ENCODE peak calls at places on chromosomes 2 and 18, in four cellular contexts. O is H1, L is HepG2, D is K562. X is an unnamed sample.

GRCh38 chr2:15737314-15738224 is 145.9 kb downstream of the DDX1 start:
- DNase-seq in D (no peak), L (no peak), O (no peak), X (no peak)

GRCh38 chr2:222239945-222240675 is 58.7 kb downstream of the PAX3 start:
- DNase-seq in L (peak), O (no peak), D (no peak), X (no peak)

GRCh38 chr2:192029089-192029488 is 165.6 kb downstream of the TMEFF2 start:
- DNase-seq in D (peak), O (peak), L (no peak), X (no peak)

GRCh38 chr2:190846746-190847145 is 33.9 kb upstream of the GLS start:
- DNase-seq in O (no peak), D (no peak), L (peak), X (peak)

GRCh38 chr2:113965644-113966043 is 75.8 kb downstream of the ACTR3 start:
- DNase-seq in O (peak), D (peak), L (peak), X (peak)

GRCh38 chr2:228556707-228557106 is 375.2 kb upstream of the SPHKAP start:
- DNase-seq in O (no peak), L (no peak), D (no peak), X (no peak)

GRCh38 chr18:64618390-64618789 is 469.5 kb upstream of the LINC00305 start:
- DNase-seq in O (no peak), D (no peak), L (no peak), X (no peak)

GRCh38 chr18:34025172-34025801 is 199.4 kb downstream of the NOL4 start:
- DNase-seq in D (no peak), O (no peak), L (no peak), X (no peak)

GRCh38 chr2:17800219-17800618 is 16.0 kb upstream of the MSGN1 start:
- DNase-seq in O (no peak), L (peak), D (no peak), X (no peak)

GRCh38 chr18:42414756-42415454 is 459.9 kb downstream of the PIK3C3 start:
- DNase-seq in L (no peak), O (no peak), D (no peak), X (no peak)

GRCh38 chr2:113940891-113941290 is 51.0 kb downstream of the ACTR3 start:
- DNase-seq in O (no peak), D (no peak), L (no peak), X (no peak)

GRCh38 chr2:210458395-210458794 is 18.2 kb downstream of the LANCL1 start:
- DNase-seq in L (no peak), O (no peak), D (no peak), X (no peak)

GRCh38 chr18:61582205-61582710 is 249.0 kb downstream of the CDH20 start:
- DNase-seq in D (no peak), O (no peak), L (no peak), X (no peak)

GRCh38 chr2:197500503-197501179 is 462 bp downstream of the HSPE1 start:
- DNase-seq in D (no peak), O (no peak), L (no peak), X (peak)

GRCh38 chr2:128510701-128511100 is 192.0 kb upstream of the HS6ST1 start:
- DNase-seq in L (no peak), O (no peak), D (no peak), X (no peak)

GRCh38 chr2:43075054-43075593 is 151.3 kb downstream of the ZFP36L2 start:
- DNase-seq in L (peak), O (no peak), D (no peak), X (peak)

GRCh38 chr18:48952287-48953095 is 1.7 kb upstream of the SMAD7 start:
- DNase-seq in O (peak), D (peak), L (no peak), X (peak)

GRCh38 chr2:210626849-210627248 is 70.5 kb downstream of the CPS1 start:
- DNase-seq in D (no peak), L (peak), O (no peak), X (peak)

GRCh38 chr18:32707586-32707985 is 65.2 kb downstream of the KLHL14 start:
- DNase-seq in L (no peak), O (no peak), D (no peak), X (no peak)

GRCh38 chr2:144330951-144331651 is 188.8 kb downstream of the ZEB2 start:
- DNase-seq in D (no peak), L (no peak), O (no peak), X (peak)

GRCh38 chr2:112799291-112799975 is 15.1 kb upstream of the IL1A start:
- DNase-seq in D (no peak), L (no peak), O (no peak), X (no peak)

GRCh38 chr2:166572958-166573357 is 78.9 kb upstream of the SCN7A start:
- DNase-seq in L (no peak), D (no peak), O (no peak), X (no peak)

GRCh38 chr2:715847-716573 is 38.8 kb upstream of the TMEM18 start:
- DNase-seq in D (peak), L (no peak), O (no peak), X (no peak)

GRCh38 chr2:22691666-22692065 is 693.3 kb upstream of the KLHL29 start:
- DNase-seq in O (no peak), L (no peak), D (no peak), X (no peak)

GRCh38 chr18:36162981-36163380 is 24.3 kb upstream of the MOCOS start:
- DNase-seq in D (no peak), O (no peak), L (no peak), X (peak)

GRCh38 chr2:174778479-174778962 is 14.2 kb upstream of the CHRNA1 start:
- DNase-seq in L (peak), D (no peak), O (no peak), X (no peak)

GRCh38 chr2:134218414-134218813 is 35.5 kb upstream of the MGAT5 start:
- DNase-seq in D (no peak), O (no peak), L (no peak), X (no peak)

GRCh38 chr2:231861538-231861937 is 64.7 kb downstream of the NPPC start:
- DNase-seq in D (peak), O (no peak), L (no peak), X (no peak)

GRCh38 chr2:117948585-117948984 is 65.3 kb downstream of the CCDC93 start:
- DNase-seq in D (no peak), L (no peak), O (no peak), X (no peak)

GRCh38 chr2:120227111-120227991 is 4.2 kb upstream of the TMEM185B start:
- DNase-seq in L (peak), O (no peak), D (peak), X (no peak)

GRCh38 chr2:241855888-241856422 is 2.7 kb downstream of the PDCD1 start:
- DNase-seq in O (no peak), D (no peak), L (no peak), X (no peak)

GRCh38 chr18:75548353-75548752 is 120.8 kb upstream of the SMIM21 start:
- DNase-seq in O (no peak), D (no peak), L (no peak), X (no peak)

GRCh38 chr2:74696758-74697327 is 42.8 kb downstream of the SEMA4F start:
- DNase-seq in D (no peak), L (peak), O (no peak), X (no peak)
- TF ChIP-seq JUN in D (no peak), L (no peak), O (no peak), X (no peak)

GRCh38 chr2:38551746-38552145 is 51.0 kb downstream of the HNRNPLL start:
- DNase-seq in D (no peak), O (no peak), L (no peak), X (no peak)
- TF ChIP-seq EZH2 in D (no peak), O (no peak), L (no peak), X (no peak)

GRCh38 chr2:62669180-62669579 is 36.3 kb upstream of the EHBP1 start:
- DNase-seq in O (no peak), D (no peak), L (no peak), X (no peak)

GRCh38 chr2:62675062-62675461 is 30.5 kb upstream of the EHBP1 start:
- DNase-seq in D (no peak), O (no peak), L (no peak), X (no peak)

DNA sequence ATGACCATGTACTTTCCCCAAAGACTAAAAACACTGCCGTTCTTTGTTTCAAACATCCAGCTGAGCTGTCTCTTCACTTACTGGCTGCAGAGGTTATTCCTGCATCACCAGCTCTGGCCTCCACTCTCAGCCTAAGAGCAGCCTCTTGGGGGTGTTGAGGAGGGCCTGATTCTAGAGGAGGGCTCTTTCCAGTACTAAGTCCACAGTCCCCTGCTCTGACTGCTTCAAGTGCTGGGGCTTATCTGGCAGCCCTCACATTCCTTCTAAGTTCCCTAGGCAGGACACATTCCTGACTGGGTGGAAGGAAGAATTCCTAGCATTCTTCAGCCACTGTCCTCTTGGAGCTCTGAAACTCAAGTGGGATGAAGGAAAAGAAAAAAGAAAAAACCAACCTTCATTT is 32.9 kb upstream of the EHBP1 start:
- DNase-seq in L (peak), O (peak), D (no peak), X (no peak)
- TF ChIP-seq JUN in L (no peak), O (no peak), D (no peak), X (no peak)

GRCh38 chr2:44937688-44938240 is 3.7 kb upstream of the SIX3 start:
- DNase-seq in L (no peak), D (no peak), O (peak), X (no peak)

GRCh38 chr2:44938287-44939073 is 3.0 kb upstream of the SIX3 start:
- DNase-seq in D (no peak), O (peak), L (peak), X (no peak)

GRCh38 chr2:44940612-44941464 is 664 bp upstream of the SIX3 start:
- DNase-seq in L (no peak), D (no peak), O (no peak), X (no peak)

GRCh38 chr2:44940053-44940494 is 1.4 kb upstream of the SIX3 start:
- DNase-seq in L (no peak), O (no peak), D (no peak), X (no peak)

GRCh38 chr2:44939074-44940052 is 2.1 kb upstream of the SIX3 start:
- DNase-seq in O (peak), D (no peak), L (no peak), X (no peak)
- TF ChIP-seq EZH2 in O (no peak), D (no peak), L (no peak), X (peak)

DNA sequence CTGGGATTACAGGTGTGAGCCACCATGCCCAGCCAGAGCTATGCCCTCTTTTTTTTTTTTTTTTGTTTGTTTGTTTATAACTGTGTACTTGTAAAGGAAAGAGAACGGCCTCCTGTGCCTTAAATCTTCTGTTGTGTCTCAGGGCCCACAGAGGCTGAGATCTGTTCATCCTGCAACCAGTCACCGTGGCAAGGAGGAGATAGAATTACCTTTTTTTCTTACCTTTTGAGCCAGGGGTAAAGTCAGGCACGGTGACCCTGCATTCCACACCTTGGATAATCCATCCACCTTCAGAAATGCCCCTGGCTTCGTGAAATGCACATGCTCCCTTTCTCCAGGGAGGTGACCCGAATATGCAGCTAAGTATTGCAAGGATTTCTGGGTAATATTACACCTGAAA is 12.8 kb downstream of the NEDD4L start:
- DNase-seq in O (no peak), D (no peak), L (no peak), X (no peak)
- TF ChIP-seq JUN in O (no peak), D (no peak), L (no peak), X (no peak)

GRCh38 chr2:136770384-136770783 is 5.0 kb downstream of the THSD7B start:
- DNase-seq in O (no peak), L (no peak), D (no peak), X (no peak)

GRCh38 chr2:136764397-136765255 is 719 bp upstream of the THSD7B start:
- DNase-seq in O (peak), D (no peak), L (no peak), X (no peak)

GRCh38 chr2:136765256-136765735 is at the start of gene THSD7B:
- DNase-seq in O (peak), L (no peak), D (no peak), X (no peak)

GRCh38 chr2:136767030-136767429 is 1.7 kb downstream of the THSD7B start:
- DNase-seq in D (no peak), O (no peak), L (no peak), X (no peak)

GRCh38 chr2:136765736-136766323 is 485 bp downstream of the THSD7B start:
- DNase-seq in O (peak), L (no peak), D (no peak), X (no peak)
- TF ChIP-seq EZH2 in O (peak), L (no peak), D (no peak), X (peak)

GRCh38 chr2:104889261-104890091 is 35.6 kb downstream of the POU3F3 start:
- DNase-seq in L (no peak), D (no peak), O (no peak), X (no peak)
- TF ChIP-seq JUN in L (no peak), D (no peak), O (no peak), X (no peak)

DNA sequence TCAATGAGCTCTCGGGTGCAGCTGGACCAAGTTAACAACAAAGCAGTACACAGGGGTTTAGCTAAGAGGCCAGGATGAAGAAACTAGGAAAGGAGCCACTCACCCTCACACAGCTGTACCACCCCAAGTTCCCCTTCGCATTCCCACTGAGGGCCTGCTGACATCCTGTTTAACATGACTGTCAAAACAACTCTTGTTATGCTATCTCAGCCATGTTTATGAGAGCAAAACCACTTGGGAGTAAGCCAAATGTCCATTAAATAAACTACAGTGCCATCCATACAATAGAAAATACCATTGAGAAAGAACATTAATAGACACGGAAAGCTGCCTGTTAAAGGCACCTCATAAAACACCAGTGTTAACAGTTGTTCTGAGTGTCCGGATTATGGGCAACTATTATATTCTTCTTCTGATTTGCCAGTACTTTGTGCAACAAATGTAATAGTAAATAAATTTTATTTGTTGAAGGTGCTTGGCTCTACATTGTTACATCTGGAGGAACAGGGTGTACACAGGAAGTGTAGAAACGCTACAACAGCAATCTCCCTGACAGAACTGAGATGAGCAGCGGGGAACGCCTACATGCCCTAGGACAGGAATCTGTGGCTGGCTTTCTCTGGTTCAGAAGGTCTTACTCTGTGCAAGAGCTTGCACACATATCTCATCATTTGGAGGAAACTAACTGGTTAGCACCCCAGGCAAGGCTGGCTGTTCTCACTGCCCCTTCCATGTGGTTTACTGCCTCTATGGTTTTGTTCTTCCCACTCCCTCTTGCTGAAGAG is 85.6 kb downstream of the EHD3 start:
- DNase-seq in O (no peak), L (no peak), D (no peak), X (peak)
- TF ChIP-seq EZH2 in O (no peak), L (no peak), D (no peak), X (no peak)

GRCh38 chr18:79555885-79556284 is 123.7 kb upstream of the CTDP1 start:
- DNase-seq in O (no peak), D (no peak), L (no peak), X (no peak)
- TF ChIP-seq JUN in O (no peak), D (no peak), L (no peak), X (no peak)

X was measured in endothelial cell of umbilical vein.